ENCODE peak calls at places on chromosomes 1 and 21, in six cellular contexts. M, L, A, R, Z and J are unnamed samples.

GRCh38 chr21:38503588-38503987 is 5.3 kb upstream of the ERG start:
- DNase-seq in Z (peak; percentile 31), L (peak; percentile 49), A (no peak), R (peak; percentile 75), M (no peak), J (no peak)

GRCh38 chr1:118084400-118084799 is 100.6 kb downstream of the SPAG17 start:
- DNase-seq in R (no peak), L (no peak), A (no peak), M (no peak), Z (no peak), J (no peak)

GRCh38 chr1:185453496-185454192 is 136.6 kb upstream of the IVNS1ABP start:
- DNase-seq in L (no peak), A (no peak), R (peak; percentile 81), Z (no peak), M (no peak), J (no peak)

GRCh38 chr1:16120411-16120810 is 35.5 kb downstream of the EPHA2 start:
- DNase-seq in Z (no peak), M (no peak), A (no peak), L (no peak), R (no peak), J (no peak)

GRCh38 chr1:169779970-169780369 is 14.7 kb downstream of the METTL18 start:
- DNase-seq in Z (no peak), L (no peak), R (peak; percentile 79), A (no peak), M (no peak), J (no peak)

GRCh38 chr21:31855180-31855579 is 17.6 kb upstream of the HUNK start:
- DNase-seq in R (no peak), M (no peak), A (no peak), Z (no peak), L (no peak), J (no peak)

GRCh38 chr1:162994921-162995320 is 74.2 kb upstream of the RGS4 start:
- DNase-seq in A (no peak), R (no peak), Z (no peak), L (no peak), M (no peak), J (no peak)

GRCh38 chr1:234659538-234659937 is 49.6 kb upstream of the IRF2BP2 start:
- DNase-seq in A (no peak), M (no peak), L (no peak), Z (no peak), R (peak; percentile 87), J (no peak)

GRCh38 chr1:8439015-8439702 is 121.2 kb downstream of the SLC45A1 start:
- DNase-seq in R (peak; percentile 91), L (peak; percentile 73), A (peak; percentile 67), Z (peak; percentile 89), M (peak; percentile 88), J (peak; percentile 49)

GRCh38 chr1:48061162-48062136 is 64.3 kb upstream of the TRABD2B start:
- DNase-seq in A (peak; percentile 43), Z (peak; percentile 74), L (peak; percentile 26), M (no peak), R (peak; percentile 40), J (no peak)

GRCh38 chr1:225412803-225413338 is 15.0 kb downstream of the LBR start:
- DNase-seq in Z (no peak), L (no peak), M (no peak), R (no peak), A (no peak), J (no peak)

GRCh38 chr21:38913120-38913975 is 107.6 kb downstream of the ETS2 start:
- DNase-seq in M (peak; percentile 86), Z (peak; percentile 72), A (peak; percentile 93), R (peak; percentile 74), L (peak; percentile 82), J (peak; percentile 30)

GRCh38 chr1:52367272-52367671 is 1.3 kb upstream of the CC2D1B start:
- DNase-seq in Z (no peak), R (no peak), A (no peak), L (no peak), M (no peak), J (no peak)

GRCh38 chr1:52365091-52365745 is 787 bp downstream of the CC2D1B start:
- DNase-seq in A (peak; percentile 66), M (no peak), Z (peak; percentile 57), L (peak; percentile 51), R (peak; percentile 73), J (peak; percentile 18)

GRCh38 chr1:52366517-52366827 is 467 bp upstream of the CC2D1B start:
- DNase-seq in R (no peak), A (no peak), L (no peak), M (no peak), Z (no peak), J (no peak)

GRCh38 chr1:52365746-52366516 is at the start of gene CC2D1B:
- DNase-seq in L (peak; percentile 97), A (peak; percentile 99), R (peak; percentile 98), M (peak; percentile 99), Z (peak; percentile 97), J (peak; percentile 89)

GRCh38 chr1:52364235-52364839 is 1.7 kb downstream of the CC2D1B start:
- DNase-seq in R (no peak), A (no peak), M (no peak), Z (no peak), L (no peak), J (no peak)
- TF ChIP-seq CTCF in R (no peak), A (no peak), M (no peak), Z (no peak), L (no peak), J (no peak)

GRCh38 chr1:66282343-66282852 is 251.6 kb upstream of the SGIP1 start:
- DNase-seq in R (peak; percentile 77), M (no peak), Z (peak; percentile 45), L (peak; percentile 25), A (peak; percentile 47), J (no peak)
- TF ChIP-seq CTCF in R (no peak), M (no peak), Z (peak; percentile 23), L (no peak), A (no peak), J (no peak)

DNA sequence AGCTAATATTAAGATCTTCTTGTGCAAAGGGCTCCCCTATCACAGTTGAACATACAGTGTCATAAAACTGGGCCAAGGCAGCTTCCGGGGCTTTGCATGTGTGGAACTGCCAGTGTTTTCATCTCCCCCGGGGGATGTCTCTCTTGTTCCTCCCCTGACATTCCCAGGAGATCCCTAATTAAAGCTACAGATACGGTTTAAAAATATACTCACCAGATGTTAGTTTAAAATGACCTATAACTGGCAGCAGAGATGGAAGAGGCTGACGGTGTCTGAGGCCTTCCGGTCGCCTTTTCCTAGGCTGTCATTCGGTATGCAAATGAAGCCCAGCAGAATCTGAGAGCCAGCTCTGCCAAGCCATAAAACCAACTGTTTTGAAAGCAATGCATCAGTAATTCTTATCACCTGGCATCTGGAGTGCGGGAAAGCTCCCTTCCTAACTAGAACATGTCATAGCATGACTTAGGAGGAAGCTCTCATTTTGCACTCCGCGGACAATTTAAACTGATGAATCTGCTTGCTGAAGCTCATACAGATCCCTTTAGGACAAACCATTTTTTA is 436.5 kb upstream of the VAMP3 start:
- DNase-seq in L (no peak), M (peak; percentile 15), R (peak; percentile 29), Z (peak; percentile 34), A (peak; percentile 62), J (no peak)
- TF ChIP-seq CTCF in L (no peak), M (no peak), R (no peak), Z (no peak), A (no peak), J (no peak)

DNA sequence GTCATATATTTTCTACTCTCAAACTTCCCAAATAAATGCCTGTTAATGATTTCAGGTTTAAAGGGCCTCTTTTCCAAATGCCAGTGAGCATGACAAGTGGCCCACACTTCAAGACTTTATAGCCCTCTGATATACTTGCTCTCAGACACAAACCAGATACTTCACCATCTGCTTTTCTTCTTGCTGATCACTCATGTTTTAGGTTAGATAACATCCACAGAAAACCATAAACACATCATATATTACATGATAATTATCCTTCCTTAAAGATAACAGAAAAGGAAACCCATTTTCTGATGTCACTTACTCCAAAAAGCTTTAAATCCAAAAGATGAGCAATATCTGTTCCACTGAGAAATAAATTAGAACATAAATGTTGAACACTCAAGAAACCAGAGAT is 723.5 kb downstream of the LTN1 start:
- DNase-seq in L (no peak), R (no peak), M (no peak), A (no peak), Z (no peak), J (no peak)
- TF ChIP-seq CTCF in L (no peak), R (no peak), M (no peak), A (no peak), Z (no peak), J (no peak)

GRCh38 chr21:45386728-45387371 is 18.1 kb upstream of the COL18A1 start:
- DNase-seq in Z (peak; percentile 54), L (peak; percentile 93), R (peak; percentile 94), A (no peak), M (no peak), J (no peak)
- TF ChIP-seq CTCF in Z (peak; percentile 30), L (peak; percentile 43), R (peak; percentile 43), A (no peak), M (peak; percentile 27), J (peak; percentile 31)

GRCh38 chr21:46351476-46352155 is 27.7 kb downstream of the PCNT start:
- DNase-seq in Z (no peak), L (no peak), M (no peak), R (no peak), A (no peak), J (no peak)
- TF ChIP-seq CTCF in Z (no peak), L (no peak), M (no peak), R (no peak), A (no peak), J (no peak)